ENCODE peak calls at places on chromosomes 7 and 10, in four cellular contexts. One of them, this sample, is unnamed.

GRCh38 chr10:124066744-124067714 is 26.4 kb downstream of the CHST15 start:
- DNase-seq in HFF-Myc: no peak
- DNase-seq in transverse colon: no peak
- DNase-seq in keratinocyte: no peak
- DNase-seq in this sample: no peak

GRCh38 chr10:72426982-72427381 is 72.3 kb upstream of the DNAJB12 start:
- DNase-seq in HFF-Myc: no peak
- DNase-seq in transverse colon: no peak
- DNase-seq in keratinocyte: no peak
- DNase-seq in this sample: no peak

GRCh38 chr7:2041496-2042367 is 191.0 kb downstream of the MAD1L1 start:
- DNase-seq in HFF-Myc: no peak
- DNase-seq in transverse colon: no peak
- DNase-seq in keratinocyte: no peak
- DNase-seq in this sample: no peak

GRCh38 chr10:46542567-46543323 is 13.7 kb downstream of the GPRIN2 start:
- DNase-seq in HFF-Myc: no peak
- DNase-seq in transverse colon: peak; percentile 8
- DNase-seq in keratinocyte: no peak
- DNase-seq in this sample: no peak

GRCh38 chr10:128064615-128065580 is 61.3 kb downstream of the MKI67 start:
- DNase-seq in HFF-Myc: no peak
- DNase-seq in transverse colon: peak; percentile 63
- DNase-seq in keratinocyte: no peak
- DNase-seq in this sample: peak; percentile 74

GRCh38 chr10:132533571-132534260 is 3.9 kb upstream of the INPP5A start:
- DNase-seq in HFF-Myc: no peak
- DNase-seq in transverse colon: no peak
- DNase-seq in keratinocyte: no peak
- DNase-seq in this sample: no peak

GRCh38 chr10:58675321-58675720 is 162.6 kb downstream of the BICC1 start:
- DNase-seq in HFF-Myc: no peak
- DNase-seq in transverse colon: no peak
- DNase-seq in keratinocyte: no peak
- DNase-seq in this sample: no peak

GRCh38 chr7:149828357-149829309 is 9.5 kb upstream of the ZNF862 start:
- DNase-seq in HFF-Myc: no peak
- DNase-seq in transverse colon: no peak
- DNase-seq in keratinocyte: no peak
- DNase-seq in this sample: no peak

GRCh38 chr7:41828911-41829310 is 126.0 kb upstream of the INHBA start:
- DNase-seq in HFF-Myc: no peak
- DNase-seq in transverse colon: no peak
- DNase-seq in keratinocyte: no peak
- DNase-seq in this sample: no peak

GRCh38 chr7:111053035-111053434 is 37.9 kb upstream of the LRRN3 start:
- DNase-seq in HFF-Myc: no peak
- DNase-seq in transverse colon: no peak
- DNase-seq in keratinocyte: no peak
- DNase-seq in this sample: no peak

GRCh38 chr7:92850506-92850905 is 14.1 kb upstream of the CDK6 start:
- DNase-seq in HFF-Myc: no peak
- DNase-seq in transverse colon: no peak
- DNase-seq in keratinocyte: no peak
- DNase-seq in this sample: no peak

GRCh38 chr10:104485632-104486031 is 132.0 kb downstream of the CFAP58 start:
- DNase-seq in HFF-Myc: no peak
- DNase-seq in transverse colon: no peak
- DNase-seq in keratinocyte: no peak
- DNase-seq in this sample: no peak

GRCh38 chr10:17115683-17116082 is 13.9 kb downstream of the CUBN start:
- DNase-seq in HFF-Myc: no peak
- DNase-seq in transverse colon: no peak
- DNase-seq in keratinocyte: peak; percentile 4
- DNase-seq in this sample: no peak

GRCh38 chr7:19368540-19368939 is 223.3 kb upstream of the FERD3L start:
- DNase-seq in HFF-Myc: no peak
- DNase-seq in transverse colon: no peak
- DNase-seq in keratinocyte: no peak
- DNase-seq in this sample: no peak

GRCh38 chr10:99524050-99524666 is 8.6 kb upstream of the NKX2-3 start:
- DNase-seq in HFF-Myc: no peak
- DNase-seq in transverse colon: no peak
- DNase-seq in keratinocyte: no peak
- DNase-seq in this sample: no peak

GRCh38 chr10:28971255-28971654 is 293.9 kb downstream of the BAMBI start:
- DNase-seq in HFF-Myc: no peak
- DNase-seq in transverse colon: no peak
- DNase-seq in keratinocyte: no peak
- DNase-seq in this sample: no peak

GRCh38 chr7:108193593-108194498 is 63.7 kb upstream of the LAMB4 start:
- DNase-seq in HFF-Myc: no peak
- DNase-seq in transverse colon: no peak
- DNase-seq in keratinocyte: no peak
- DNase-seq in this sample: no peak

GRCh38 chr7:50653997-50654425 is 88.8 kb upstream of the DDC start:
- DNase-seq in HFF-Myc: no peak
- DNase-seq in transverse colon: peak; percentile 59
- DNase-seq in keratinocyte: no peak
- DNase-seq in this sample: peak; percentile 40

DNA sequence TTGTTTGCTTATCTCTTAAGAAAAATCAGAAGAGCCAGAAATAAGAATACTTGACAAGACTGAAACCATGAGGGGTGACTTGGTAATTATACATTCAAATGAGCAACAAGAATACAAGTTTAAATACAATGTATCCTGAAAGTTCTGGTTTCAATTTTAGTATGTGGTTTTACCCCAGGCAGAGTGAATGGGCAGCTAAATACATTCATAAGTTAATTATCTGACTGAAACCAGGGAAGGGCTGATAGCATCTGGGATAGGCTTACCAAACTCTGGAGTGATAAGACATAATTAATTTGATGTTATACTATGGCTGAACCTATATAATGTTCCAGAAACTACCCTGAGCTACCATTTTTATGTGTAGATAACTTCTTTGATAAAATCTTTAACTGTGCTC is 252.2 kb upstream of the PLXNA4 start:
- DNase-seq in HFF-Myc: no peak
- DNase-seq in transverse colon: no peak
- DNase-seq in keratinocyte: no peak
- DNase-seq in this sample: no peak
- TF ChIP-seq CTCF in HFF-Myc: no peak
- TF ChIP-seq CTCF in transverse colon: no peak
- TF ChIP-seq CTCF in keratinocyte: no peak
- TF ChIP-seq CTCF in this sample: no peak

GRCh38 chr7:5596046-5596895 is 172.6 kb upstream of the TNRC18 start:
- DNase-seq in HFF-Myc: peak; percentile 78
- DNase-seq in transverse colon: peak; percentile 67
- DNase-seq in keratinocyte: peak; percentile 74
- DNase-seq in this sample: peak; percentile 95
- H3K4me3 ChIP-seq in HFF-Myc: peak overlapping the region; percentile 93
- H3K4me3 ChIP-seq in transverse colon: peak overlapping the region; percentile 20
- H3K4me3 ChIP-seq in keratinocyte: peak overlapping the region; percentile 86
- H3K4me3 ChIP-seq in this sample: peak overlapping the region; percentile 79

DNA sequence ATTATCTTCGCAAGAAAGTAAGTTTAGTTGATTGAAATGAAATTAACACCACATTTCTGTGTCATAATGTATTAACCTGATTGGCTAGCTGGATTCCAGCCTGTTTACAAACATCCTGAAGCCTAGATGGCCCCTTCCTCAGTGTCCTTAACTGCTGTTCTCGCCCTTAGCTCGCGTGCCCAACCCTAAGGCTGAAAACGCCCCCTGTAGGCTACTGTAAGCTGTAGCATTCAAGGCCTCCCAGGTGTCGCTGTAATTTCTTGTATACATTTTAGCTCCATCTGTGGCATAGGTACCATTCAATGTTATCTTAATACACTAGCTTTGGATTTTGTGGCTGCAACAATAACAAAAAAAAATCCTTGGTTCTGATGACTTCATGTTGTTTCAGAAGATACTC is 191.6 kb downstream of the MGMT start:
- DNase-seq in HFF-Myc: no peak
- DNase-seq in transverse colon: no peak
- DNase-seq in keratinocyte: no peak
- DNase-seq in this sample: no peak
- TF ChIP-seq CTCF in HFF-Myc: peak; percentile 17
- TF ChIP-seq CTCF in transverse colon: no peak
- TF ChIP-seq CTCF in keratinocyte: peak; percentile 41
- TF ChIP-seq CTCF in this sample: peak; percentile 9

GRCh38 chr7:22343071-22343470 is 13.9 kb downstream of the RAPGEF5 start:
- DNase-seq in HFF-Myc: no peak
- DNase-seq in transverse colon: no peak
- DNase-seq in keratinocyte: no peak
- DNase-seq in this sample: no peak
- H3K4me3 ChIP-seq in HFF-Myc: no peak overlapping the region
- H3K4me3 ChIP-seq in transverse colon: no peak overlapping the region
- H3K4me3 ChIP-seq in keratinocyte: no peak overlapping the region
- H3K4me3 ChIP-seq in this sample: no peak overlapping the region

GRCh38 chr7:67484244-67484751 is 487.7 kb downstream of the TYW1 start:
- DNase-seq in HFF-Myc: peak; percentile 6
- DNase-seq in transverse colon: peak; percentile 26
- DNase-seq in keratinocyte: no peak
- DNase-seq in this sample: peak; percentile 53
- TF ChIP-seq CTCF in HFF-Myc: peak; percentile 61
- TF ChIP-seq CTCF in transverse colon: peak; percentile 54
- TF ChIP-seq CTCF in keratinocyte: peak; percentile 59
- TF ChIP-seq CTCF in this sample: peak; percentile 69

DNA sequence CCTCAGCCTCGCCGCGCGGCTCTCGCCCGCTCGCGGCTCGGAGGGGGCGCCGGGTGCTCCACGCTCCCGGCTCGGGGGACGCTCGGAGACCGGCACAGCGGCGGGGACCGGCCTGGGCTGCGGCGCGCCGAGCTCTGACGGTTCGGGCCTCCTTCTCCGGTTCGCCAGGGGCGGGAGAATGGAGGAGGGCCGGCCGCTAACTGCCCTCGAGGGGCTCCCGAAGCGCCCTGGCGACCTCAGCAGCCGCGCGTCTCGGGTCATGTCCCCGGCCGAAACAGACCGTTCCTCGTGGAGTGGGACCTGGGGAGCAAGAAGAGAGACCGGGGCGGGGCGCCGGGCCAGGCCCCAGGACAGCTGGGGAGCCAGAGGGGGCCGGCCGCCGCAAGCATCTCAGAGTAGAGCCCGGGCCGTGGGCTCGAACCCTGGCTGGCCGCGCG is 325 bp upstream of the GRID1 start:
- DNase-seq in HFF-Myc: no peak
- DNase-seq in transverse colon: no peak
- DNase-seq in keratinocyte: no peak
- DNase-seq in this sample: no peak
- H3K4me3 ChIP-seq in HFF-Myc: no peak overlapping the region
- H3K4me3 ChIP-seq in transverse colon: peak overlapping the region; percentile 50
- H3K4me3 ChIP-seq in keratinocyte: no peak overlapping the region
- H3K4me3 ChIP-seq in this sample: no peak overlapping the region